ENCODE peak calls at places on chromosomes 2 and 18, in ten cellular contexts. J, Z, U, F, N, K, S, A, P and C are unnamed samples. For H3K9me3, the result is how much of the 10 kb centered on the place peaks cover.

GRCh38 chr2:189147989-189148388 is 31.6 kb downstream of the COL5A2 start:
- DNase-seq in U (no peak), J (no peak), S (no peak), P (no peak), N (no peak), Z (no peak), A (no peak), F (no peak), K (no peak), C (no peak)

GRCh38 chr2:88737385-88737784 is 45.9 kb downstream of the RPIA start:
- DNase-seq in N (no peak), K (no peak), U (no peak), A (no peak), S (no peak), J (no peak), Z (no peak), F (no peak), P (no peak), C (no peak)

GRCh38 chr18:58290059-58290747 is 246.2 kb downstream of the NEDD4L start:
- DNase-seq in U (no peak), P (no peak), F (no peak), N (no peak), S (no peak), Z (no peak), J (no peak), K (no peak), A (peak), C (no peak)

GRCh38 chr2:150339282-150339681 is 148.2 kb downstream of the RND3 start:
- DNase-seq in J (no peak), S (no peak), U (no peak), N (no peak), A (no peak), K (no peak), Z (no peak), F (no peak), P (no peak), C (no peak)

GRCh38 chr2:169172076-169172735 is 102.8 kb downstream of the DHRS9 start:
- DNase-seq in Z (no peak), F (no peak), S (no peak), K (no peak), N (no peak), P (no peak), U (no peak), J (no peak), A (no peak), C (no peak)

GRCh38 chr2:216554755-216555154 is 56.1 kb downstream of the RPL37A start:
- DNase-seq in P (no peak), N (no peak), U (no peak), K (no peak), F (no peak), S (no peak), Z (no peak), A (no peak), J (no peak), C (no peak)

GRCh38 chr2:160606336-160606735 is 112.7 kb upstream of the RBMS1 start:
- DNase-seq in K (no peak), J (no peak), A (no peak), P (no peak), F (no peak), S (no peak), N (no peak), U (no peak), Z (no peak), C (no peak)

GRCh38 chr18:25365242-25365641 is 13.3 kb upstream of the ZNF521 start:
- DNase-seq in Z (no peak), K (no peak), U (no peak), J (no peak), S (no peak), P (no peak), N (no peak), F (no peak), A (no peak), C (no peak)

GRCh38 chr2:21034972-21035279 is 8.9 kb downstream of the APOB start:
- DNase-seq in Z (no peak), J (no peak), K (no peak), S (no peak), P (no peak), N (no peak), U (no peak), A (no peak), F (no peak), C (no peak)

GRCh38 chr2:45833968-45834344 is 182.5 kb downstream of the PRKCE start:
- DNase-seq in P (no peak), U (no peak), J (no peak), N (no peak), A (no peak), K (no peak), Z (no peak), S (no peak), F (no peak), C (no peak)

GRCh38 chr2:159185401-159186130 is 100.9 kb downstream of the WDSUB1 start:
- DNase-seq in U (no peak), A (no peak), S (no peak), K (no peak), F (no peak), J (peak), P (peak), N (peak), Z (no peak), C (no peak)

GRCh38 chr2:169361706-169362345 is 508 bp downstream of the LRP2 start:
- DNase-seq in F (peak), J (peak), A (no peak), Z (peak), S (no peak), K (no peak), P (peak), N (peak), U (no peak), C (no peak)

GRCh38 chr2:10584843-10585475 is 104.8 kb downstream of the NOL10 start:
- DNase-seq in P (peak), N (peak), Z (no peak), A (peak), K (no peak), S (no peak), J (no peak), F (no peak), U (no peak), C (no peak)

GRCh38 chr2:191556463-191556862 is 121.5 kb upstream of the NABP1 start:
- DNase-seq in N (no peak), J (no peak), S (no peak), Z (no peak), K (no peak), F (no peak), P (no peak), U (no peak), A (no peak), C (no peak)

GRCh38 chr2:135792401-135793152 is 44.4 kb downstream of the LCT start:
- DNase-seq in A (no peak), K (no peak), J (no peak), N (no peak), S (no peak), P (no peak), Z (no peak), U (no peak), F (no peak), C (no peak)

GRCh38 chr2:36485521-36485920 is 112.4 kb downstream of the FEZ2 start:
- DNase-seq in N (no peak), F (no peak), A (peak), J (no peak), K (no peak), Z (no peak), P (no peak), S (no peak), U (no peak), C (no peak)

GRCh38 chr2:61620244-61621159 is 82.3 kb upstream of the XPO1 start:
- DNase-seq in K (no peak), F (no peak), U (no peak), Z (no peak), J (no peak), N (no peak), S (no peak), P (peak), A (peak), C (no peak)

GRCh38 chr18:5238371-5238758 is 41.3 kb upstream of the AKAIN1 start:
- DNase-seq in K (peak), Z (peak), P (peak), U (peak), A (no peak), F (peak), J (peak), N (peak), S (peak), C (no peak)

DNA sequence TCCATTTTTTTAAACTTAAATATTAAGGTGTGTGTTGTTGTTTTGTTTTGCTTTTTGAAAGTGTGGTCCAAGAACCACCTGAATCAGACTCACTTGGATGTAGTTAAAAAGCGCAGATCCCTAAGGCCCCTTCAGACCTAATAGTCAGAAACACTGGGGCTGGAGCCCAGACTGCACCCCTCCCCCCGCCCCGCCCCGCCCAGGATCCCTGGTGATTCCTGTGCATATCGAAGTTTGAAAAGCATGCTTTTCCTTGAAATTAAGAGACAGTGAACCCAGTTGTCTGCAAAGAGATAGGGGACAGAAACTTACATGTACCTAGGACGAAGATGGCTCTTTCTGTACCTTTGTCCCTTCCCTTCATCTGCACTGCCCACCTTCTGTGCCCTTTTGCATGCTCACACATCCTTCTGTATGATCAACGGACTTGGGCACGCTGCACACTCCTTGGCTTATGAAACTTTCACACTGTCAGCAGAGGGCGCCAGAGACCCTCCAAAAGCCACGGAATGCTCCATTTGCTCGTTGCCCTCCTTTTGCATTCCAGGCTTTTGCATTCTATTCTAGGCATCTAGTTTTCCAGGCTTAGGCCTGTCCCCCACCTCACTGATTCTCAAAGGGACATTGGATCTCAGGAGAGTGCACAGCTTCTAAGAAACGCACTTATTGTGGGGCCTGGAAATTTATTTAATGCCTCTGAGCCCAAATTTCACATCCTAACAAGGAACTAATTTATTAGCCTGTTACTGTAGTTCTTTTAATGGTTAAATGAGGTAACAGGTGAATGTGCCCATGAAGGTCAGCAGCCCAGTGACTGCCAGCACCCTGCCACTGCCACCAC is 32.8 kb upstream of the SLC14A1 start:
- DNase-seq in A (peak), K (peak), N (peak), Z (peak), F (peak), U (peak), S (peak), J (peak), P (peak), C (no peak)
- H3K4me3 ChIP-seq in A (no peak), K (no peak), N (no peak), Z (no peak), F (no peak), U (no peak), S (no peak), J (no peak), P (no peak), C (no peak)

DNA sequence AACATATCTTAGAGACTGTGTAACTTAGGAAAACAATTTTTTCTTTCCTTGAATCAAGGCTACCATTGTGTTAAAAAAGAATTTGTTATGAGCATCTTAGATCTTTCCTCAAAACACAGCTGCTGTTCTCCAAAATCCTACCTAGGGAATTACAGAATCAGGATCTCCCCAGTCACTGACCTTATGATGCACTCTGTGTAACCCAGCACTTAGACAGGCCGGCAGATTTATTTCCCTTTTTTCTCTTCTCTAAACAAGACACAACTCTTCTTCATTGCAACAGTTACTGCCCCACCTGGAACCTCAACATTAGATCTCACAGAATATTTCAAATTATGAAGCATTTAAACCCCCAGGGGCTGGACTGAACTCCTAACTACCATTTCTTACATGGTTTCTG is 13.5 kb upstream of the C2orf15 start:
- DNase-seq in P (no peak), N (no peak), K (no peak), J (no peak), U (no peak), A (no peak), Z (no peak), F (no peak), S (no peak), C (no peak)
- H3K9me3 ChIP-seq in P (under half), N (under half), K (under half), J (under half), U (under half), A (under half), Z (under half), F (under half), S (under half), C (under half)

DNA sequence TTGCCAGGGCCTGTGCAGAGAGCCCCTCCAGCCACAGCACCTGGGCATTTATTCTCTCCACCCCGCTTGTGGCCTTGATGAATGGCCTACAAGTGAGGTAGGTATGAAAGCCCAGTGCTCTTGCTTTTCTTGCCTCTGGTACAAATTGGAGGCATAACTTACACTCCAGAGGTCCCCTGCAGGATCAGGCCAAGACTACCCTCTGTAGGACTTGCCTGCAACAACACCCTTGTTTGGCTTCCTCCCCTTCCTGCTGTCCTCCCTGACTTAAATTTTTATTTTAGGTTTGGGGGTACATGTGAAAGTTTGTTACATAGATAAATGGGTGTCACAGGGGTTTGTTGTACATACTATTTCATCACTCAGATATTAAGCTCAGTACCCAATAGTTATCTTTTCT is 95.7 kb downstream of the CDC42EP3 start:
- DNase-seq in A (no peak), N (no peak), Z (no peak), K (no peak), S (no peak), J (no peak), U (no peak), P (no peak), F (no peak), C (no peak)
- TF ChIP-seq CTCF in A (peak), N (peak), Z (no peak), K (no peak), S (no peak), J (peak), U (no peak), P (no peak), F (no peak), C (no peak)

GRCh38 chr2:68766378-68766845 is 31.8 kb downstream of the ARHGAP25 start:
- DNase-seq in S (no peak), K (peak), U (peak), F (peak), N (peak), A (no peak), P (peak), Z (peak), J (no peak), C (no peak)

GRCh38 chr2:68767031-68767961 is 32.7 kb downstream of the ARHGAP25 start:
- DNase-seq in N (no peak), S (no peak), Z (no peak), J (no peak), F (no peak), U (no peak), A (no peak), P (no peak), K (no peak), C (no peak)

GRCh38 chr2:68764041-68764780 is 29.6 kb downstream of the ARHGAP25 start:
- DNase-seq in A (no peak), Z (no peak), J (no peak), K (no peak), S (no peak), U (no peak), P (no peak), N (no peak), F (no peak), C (no peak)

GRCh38 chr2:68764781-68765385 is 30.3 kb downstream of the ARHGAP25 start:
- DNase-seq in F (no peak), K (no peak), P (peak), N (peak), Z (no peak), A (peak), J (no peak), S (no peak), U (no peak), C (no peak)

GRCh38 chr2:68765739-68766377 is 31.2 kb downstream of the ARHGAP25 start:
- DNase-seq in A (no peak), U (no peak), F (no peak), J (no peak), K (no peak), N (no peak), S (no peak), Z (no peak), P (no peak), C (no peak)
- H3K4me3 ChIP-seq in A (no peak), U (no peak), F (no peak), J (no peak), K (no peak), N (no peak), S (no peak), Z (peak), P (no peak), C (no peak)

GRCh38 chr2:152134488-152135280 is 35.8 kb upstream of the CACNB4 start:
- DNase-seq in P (peak), S (no peak), A (no peak), N (no peak), Z (no peak), F (no peak), J (no peak), K (no peak), U (no peak), C (no peak)
- H3K9me3 ChIP-seq in P (under half), S (under half), A (under half), N (under half), Z (under half), F (under half), J (under half), K (under half), U (under half), C (under half)

DNA sequence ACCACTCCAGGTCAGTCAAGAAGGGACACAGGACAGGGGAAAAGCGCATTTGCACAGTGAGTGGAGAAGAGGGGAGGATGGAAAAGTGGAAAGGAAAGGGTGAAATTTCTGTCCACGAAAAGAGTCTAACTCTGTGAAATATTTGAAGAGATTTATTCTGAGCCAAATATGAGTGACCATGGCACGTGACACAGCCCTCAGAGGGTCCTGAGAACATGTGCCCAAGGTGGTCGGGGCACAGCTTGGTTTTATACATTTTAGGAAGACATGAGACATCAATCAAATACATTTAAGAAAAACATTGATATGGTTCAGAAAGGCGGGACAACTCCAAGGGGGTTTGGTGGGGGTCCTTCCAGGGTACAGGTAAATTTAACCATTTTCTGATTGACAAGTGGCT is 111.1 kb downstream of the MYT1L start:
- DNase-seq in J (no peak), F (no peak), S (no peak), P (no peak), Z (no peak), U (no peak), K (no peak), A (no peak), N (no peak), C (no peak)
- TF ChIP-seq CTCF in J (no peak), F (no peak), S (no peak), P (no peak), Z (no peak), U (no peak), K (no peak), A (no peak), N (no peak), C (no peak)

GRCh38 chr2:186125156-186125555 is 360.9 kb upstream of the ZC3H15 start:
- DNase-seq in A (no peak), J (no peak), N (no peak), P (no peak), K (no peak), S (no peak), F (no peak), Z (no peak), U (no peak), C (no peak)

GRCh38 chr2:186125625-186126024 is 360.4 kb upstream of the ZC3H15 start:
- DNase-seq in F (no peak), U (no peak), J (no peak), P (no peak), N (no peak), Z (no peak), S (no peak), A (no peak), K (no peak), C (no peak)

GRCh38 chr2:186130678-186131511 is 355.2 kb upstream of the ZC3H15 start:
- DNase-seq in U (no peak), K (no peak), Z (no peak), N (no peak), S (no peak), P (no peak), F (no peak), A (no peak), J (no peak), C (no peak)

GRCh38 chr2:186126181-186126580 is 359.9 kb upstream of the ZC3H15 start:
- DNase-seq in P (peak), A (no peak), N (no peak), U (no peak), S (no peak), J (no peak), Z (no peak), F (no peak), K (no peak), C (no peak)

GRCh38 chr2:186129767-186130581 is 356.1 kb upstream of the ZC3H15 start:
- DNase-seq in A (peak), F (no peak), K (no peak), J (no peak), Z (no peak), U (no peak), S (no peak), N (no peak), P (no peak), C (no peak)
- H3K4me3 ChIP-seq in A (no peak), F (no peak), K (no peak), J (no peak), Z (no peak), U (no peak), S (no peak), N (no peak), P (no peak), C (no peak)

DNA sequence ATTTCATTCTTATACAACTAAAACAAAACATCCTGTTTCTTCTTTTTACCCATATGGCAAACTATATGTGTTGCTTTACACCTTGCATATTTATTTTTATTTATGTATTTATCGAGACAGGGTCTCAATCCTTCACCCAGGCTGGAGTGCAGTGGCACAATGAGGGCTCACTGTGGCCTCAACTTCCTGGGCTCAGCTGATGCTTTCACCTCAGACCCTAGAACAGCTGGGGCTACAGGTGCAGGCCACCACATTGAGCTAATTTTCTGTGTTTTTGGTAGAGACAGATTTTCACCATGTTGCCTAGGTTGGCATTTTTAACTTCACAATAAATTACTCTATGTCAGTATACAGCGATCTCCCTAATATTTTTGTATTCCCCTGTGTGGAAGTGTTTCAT is 522.0 kb downstream of the MBD2 start:
- DNase-seq in P (no peak), A (no peak), F (no peak), S (no peak), Z (no peak), K (no peak), N (no peak), U (no peak), J (no peak), C (no peak)
- H3K9me3 ChIP-seq in P (under half), A (under half), F (under half), S (under half), Z (under half), K (under half), N (under half), U (under half), J (under half), C (under half)

GRCh38 chr2:75729861-75730260 is 19.1 kb upstream of the GCFC2 start:
- DNase-seq in P (peak), N (peak), Z (no peak), S (no peak), F (no peak), U (no peak), K (no peak), J (no peak), A (no peak), C (no peak)
- TF ChIP-seq CTCF in P (peak), N (peak), Z (peak), S (no peak), F (no peak), U (no peak), K (no peak), J (peak), A (peak), C (no peak)

GRCh38 chr2:121977326-121977725 is 221.9 kb downstream of the TSN start:
- DNase-seq in K (no peak), S (no peak), J (no peak), Z (no peak), A (no peak), F (no peak), P (no peak), U (no peak), N (no peak), C (no peak)

GRCh38 chr2:121976912-121977311 is 221.5 kb downstream of the TSN start:
- DNase-seq in S (no peak), Z (no peak), J (no peak), U (no peak), P (no peak), K (no peak), F (no peak), A (no peak), N (peak), C (no peak)

GRCh38 chr2:121972203-121972602 is 216.8 kb downstream of the TSN start:
- DNase-seq in U (no peak), P (no peak), K (no peak), N (no peak), F (no peak), S (no peak), A (no peak), J (no peak), Z (no peak), C (no peak)

GRCh38 chr2:121969766-121970639 is 214.6 kb downstream of the TSN start:
- DNase-seq in J (no peak), N (no peak), K (no peak), Z (no peak), F (no peak), A (no peak), S (no peak), P (no peak), U (no peak), C (no peak)

GRCh38 chr2:121974919-121975654 is 219.6 kb downstream of the TSN start:
- DNase-seq in N (peak), P (peak), J (peak), S (peak), U (peak), F (no peak), K (peak), A (peak), Z (peak), C (no peak)
- H3K4me3 ChIP-seq in N (no peak), P (no peak), J (no peak), S (no peak), U (peak), F (peak), K (peak), A (peak), Z (peak), C (peak)